ENCODE peak calls at places on chromosomes 11 and 22, in six cellular contexts. One of them, this sample, is unnamed.

GRCh38 chr11:117832511-117832910 is 8.0 kb upstream of the FXYD2 start:
- DNase-seq in heart left ventricle: no peak
- DNase-seq in RWPE1: no peak
- DNase-seq in AG04450: no peak
- DNase-seq in osteocyte: no peak
- DNase-seq in AG09319: no peak
- DNase-seq in this sample: no peak

GRCh38 chr22:37740455-37741311 is 43.8 kb downstream of the TRIOBP start:
- DNase-seq in heart left ventricle: no peak
- DNase-seq in RWPE1: no peak
- DNase-seq in AG04450: no peak
- DNase-seq in osteocyte: no peak
- DNase-seq in AG09319: no peak
- DNase-seq in this sample: no peak

GRCh38 chr11:12789054-12789453 is 114.8 kb downstream of the TEAD1 start:
- DNase-seq in heart left ventricle: no peak
- DNase-seq in RWPE1: no peak
- DNase-seq in AG04450: no peak
- DNase-seq in osteocyte: no peak
- DNase-seq in AG09319: no peak
- DNase-seq in this sample: no peak

GRCh38 chr11:95512177-95512576 is 277.4 kb downstream of the FAM76B start:
- DNase-seq in heart left ventricle: no peak
- DNase-seq in RWPE1: peak
- DNase-seq in AG04450: no peak
- DNase-seq in osteocyte: no peak
- DNase-seq in AG09319: peak
- DNase-seq in this sample: no peak

GRCh38 chr11:46658259-46658658 is 40.9 kb downstream of the ATG13 start:
- DNase-seq in heart left ventricle: no peak
- DNase-seq in RWPE1: no peak
- DNase-seq in AG04450: peak
- DNase-seq in osteocyte: no peak
- DNase-seq in AG09319: peak
- DNase-seq in this sample: no peak

GRCh38 chr11:131684111-131685060 is 314.0 kb downstream of the NTM start:
- DNase-seq in heart left ventricle: no peak
- DNase-seq in RWPE1: no peak
- DNase-seq in AG04450: no peak
- DNase-seq in osteocyte: peak
- DNase-seq in AG09319: no peak
- DNase-seq in this sample: no peak

GRCh38 chr11:44618561-44619425 is 53.3 kb downstream of the CD82 start:
- DNase-seq in heart left ventricle: peak
- DNase-seq in RWPE1: no peak
- DNase-seq in AG04450: no peak
- DNase-seq in osteocyte: peak
- DNase-seq in AG09319: no peak
- DNase-seq in this sample: no peak

GRCh38 chr22:48835364-48835763 is 992.3 kb downstream of the BRD1 start:
- DNase-seq in heart left ventricle: no peak
- DNase-seq in RWPE1: no peak
- DNase-seq in AG04450: no peak
- DNase-seq in osteocyte: no peak
- DNase-seq in AG09319: no peak
- DNase-seq in this sample: no peak

GRCh38 chr11:17457361-17458104 is 19.1 kb downstream of the ABCC8 start:
- DNase-seq in heart left ventricle: no peak
- DNase-seq in RWPE1: no peak
- DNase-seq in AG04450: no peak
- DNase-seq in osteocyte: no peak
- DNase-seq in AG09319: no peak
- DNase-seq in this sample: no peak

GRCh38 chr22:45273452-45274075 is 11.2 kb upstream of the UPK3A start:
- DNase-seq in heart left ventricle: no peak
- DNase-seq in RWPE1: no peak
- DNase-seq in AG04450: no peak
- DNase-seq in osteocyte: no peak
- DNase-seq in AG09319: no peak
- DNase-seq in this sample: no peak

GRCh38 chr11:46322759-46323158 is 24.5 kb upstream of the DGKZ start:
- DNase-seq in heart left ventricle: no peak
- DNase-seq in RWPE1: no peak
- DNase-seq in AG04450: no peak
- DNase-seq in osteocyte: no peak
- DNase-seq in AG09319: no peak
- DNase-seq in this sample: no peak

GRCh38 chr11:70415642-70416395 is 17.5 kb downstream of the CTTN start:
- DNase-seq in heart left ventricle: no peak
- DNase-seq in RWPE1: no peak
- DNase-seq in AG04450: no peak
- DNase-seq in osteocyte: no peak
- DNase-seq in AG09319: no peak
- DNase-seq in this sample: no peak

GRCh38 chr11:19458231-19458630 is 217.5 kb upstream of the E2F8 start:
- DNase-seq in heart left ventricle: no peak
- DNase-seq in RWPE1: no peak
- DNase-seq in AG04450: no peak
- DNase-seq in osteocyte: no peak
- DNase-seq in AG09319: no peak
- DNase-seq in this sample: no peak

GRCh38 chr11:83257638-83258229 is 28.4 kb downstream of the CCDC90B start:
- DNase-seq in heart left ventricle: no peak
- DNase-seq in RWPE1: peak
- DNase-seq in AG04450: no peak
- DNase-seq in osteocyte: no peak
- DNase-seq in AG09319: no peak
- DNase-seq in this sample: peak

GRCh38 chr11:12963051-12963450 is 46.1 kb upstream of the RASSF10 start:
- DNase-seq in heart left ventricle: no peak
- DNase-seq in RWPE1: no peak
- DNase-seq in AG04450: no peak
- DNase-seq in osteocyte: no peak
- DNase-seq in AG09319: no peak
- DNase-seq in this sample: no peak

GRCh38 chr22:33325232-33326004 is 267.2 kb upstream of the SYN3 start:
- DNase-seq in heart left ventricle: peak
- DNase-seq in RWPE1: no peak
- DNase-seq in AG04450: no peak
- DNase-seq in osteocyte: no peak
- DNase-seq in AG09319: no peak
- DNase-seq in this sample: no peak

GRCh38 chr22:20201837-20202392 is 51.1 kb upstream of the CCDC188 start:
- DNase-seq in heart left ventricle: no peak
- DNase-seq in RWPE1: no peak
- DNase-seq in AG04450: no peak
- DNase-seq in osteocyte: no peak
- DNase-seq in AG09319: no peak
- DNase-seq in this sample: no peak

GRCh38 chr11:132228756-132229325 is 858.4 kb downstream of the NTM start:
- DNase-seq in heart left ventricle: no peak
- DNase-seq in RWPE1: no peak
- DNase-seq in AG04450: no peak
- DNase-seq in osteocyte: no peak
- DNase-seq in AG09319: no peak
- DNase-seq in this sample: peak

GRCh38 chr11:86183694-86184093 is 60.9 kb upstream of the EED start:
- DNase-seq in heart left ventricle: no peak
- DNase-seq in RWPE1: no peak
- DNase-seq in AG04450: no peak
- DNase-seq in osteocyte: no peak
- DNase-seq in AG09319: no peak
- DNase-seq in this sample: no peak

GRCh38 chr11:117950320-117950719 is 21.1 kb upstream of the TMPRSS13 start:
- DNase-seq in heart left ventricle: no peak
- DNase-seq in RWPE1: no peak
- DNase-seq in AG04450: no peak
- DNase-seq in osteocyte: peak
- DNase-seq in AG09319: no peak
- DNase-seq in this sample: no peak

GRCh38 chr22:24183321-24184031 is 2.2 kb downstream of the SUSD2 start:
- DNase-seq in heart left ventricle: no peak
- DNase-seq in RWPE1: no peak
- DNase-seq in AG04450: no peak
- DNase-seq in osteocyte: no peak
- DNase-seq in AG09319: no peak
- DNase-seq in this sample: no peak

GRCh38 chr22:31084811-31085492 is 3.8 kb downstream of the SMTN start:
- DNase-seq in heart left ventricle: peak
- DNase-seq in RWPE1: no peak
- DNase-seq in AG04450: peak
- DNase-seq in osteocyte: peak
- DNase-seq in AG09319: peak
- DNase-seq in this sample: no peak
- TF ChIP-seq CTCF in heart left ventricle: peak
- TF ChIP-seq CTCF in RWPE1: peak
- TF ChIP-seq CTCF in AG04450: peak
- TF ChIP-seq CTCF in osteocyte: peak
- TF ChIP-seq CTCF in AG09319: peak
- TF ChIP-seq CTCF in this sample: peak

GRCh38 chr11:41309716-41310115 is 149.7 kb downstream of the LRRC4C start:
- DNase-seq in heart left ventricle: no peak
- DNase-seq in RWPE1: no peak
- DNase-seq in AG04450: no peak
- DNase-seq in osteocyte: no peak
- DNase-seq in AG09319: no peak
- DNase-seq in this sample: no peak
- TF ChIP-seq CTCF in heart left ventricle: no peak
- TF ChIP-seq CTCF in RWPE1: no peak
- TF ChIP-seq CTCF in AG04450: no peak
- TF ChIP-seq CTCF in osteocyte: no peak
- TF ChIP-seq CTCF in AG09319: no peak
- TF ChIP-seq CTCF in this sample: no peak

GRCh38 chr11:8180469-8180868 is 11.6 kb upstream of the RIC3 start:
- DNase-seq in heart left ventricle: no peak
- DNase-seq in RWPE1: no peak
- DNase-seq in AG04450: no peak
- DNase-seq in osteocyte: no peak
- DNase-seq in AG09319: no peak
- DNase-seq in this sample: no peak

GRCh38 chr11:8192016-8192895 is 23.4 kb upstream of the RIC3 start:
- DNase-seq in heart left ventricle: peak
- DNase-seq in RWPE1: peak
- DNase-seq in AG04450: peak
- DNase-seq in osteocyte: peak
- DNase-seq in AG09319: peak
- DNase-seq in this sample: peak

GRCh38 chr11:8183136-8183535 is 14.3 kb upstream of the RIC3 start:
- DNase-seq in heart left ventricle: no peak
- DNase-seq in RWPE1: no peak
- DNase-seq in AG04450: no peak
- DNase-seq in osteocyte: no peak
- DNase-seq in AG09319: no peak
- DNase-seq in this sample: no peak

GRCh38 chr11:8186429-8186828 is 17.6 kb upstream of the RIC3 start:
- DNase-seq in heart left ventricle: no peak
- DNase-seq in RWPE1: no peak
- DNase-seq in AG04450: no peak
- DNase-seq in osteocyte: no peak
- DNase-seq in AG09319: no peak
- DNase-seq in this sample: no peak
- TF ChIP-seq CTCF in heart left ventricle: no peak
- TF ChIP-seq CTCF in RWPE1: no peak
- TF ChIP-seq CTCF in AG04450: no peak
- TF ChIP-seq CTCF in osteocyte: no peak
- TF ChIP-seq CTCF in AG09319: no peak
- TF ChIP-seq CTCF in this sample: no peak

DNA sequence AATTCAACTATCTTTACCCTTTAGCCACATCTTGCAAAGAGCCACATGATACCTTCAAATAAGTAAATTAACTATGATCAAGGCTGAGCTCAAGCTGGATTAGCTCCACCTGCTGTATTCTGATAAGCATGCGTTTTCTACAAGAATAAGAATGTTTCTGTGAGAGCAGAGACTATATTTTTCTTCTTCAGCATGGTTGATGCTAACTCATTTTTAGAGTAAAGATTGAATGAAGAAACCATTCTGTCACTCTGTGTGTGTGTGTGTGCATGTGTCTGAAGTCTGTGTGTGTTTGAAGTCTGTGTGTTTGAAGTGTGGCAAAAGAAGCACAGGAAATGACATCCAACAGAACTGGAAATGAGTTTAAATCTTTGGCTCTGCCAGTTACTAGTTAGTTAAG is 12.0 kb upstream of the LAYN start:
- DNase-seq in heart left ventricle: no peak
- DNase-seq in RWPE1: no peak
- DNase-seq in AG04450: no peak
- DNase-seq in osteocyte: no peak
- DNase-seq in AG09319: no peak
- DNase-seq in this sample: no peak
- TF ChIP-seq CTCF in heart left ventricle: no peak
- TF ChIP-seq CTCF in RWPE1: no peak
- TF ChIP-seq CTCF in AG04450: peak
- TF ChIP-seq CTCF in osteocyte: peak
- TF ChIP-seq CTCF in AG09319: no peak
- TF ChIP-seq CTCF in this sample: peak

This sample was measured in kidney epithelial cell.